ENCODE peak calls at places on chromosomes 12 and 14, in six cellular contexts. J is GM23248, L is SK-N-SH, V is GM23338, M is HCT116, Z is PC-3. P is an unnamed sample.

GRCh38 chr14:64060648-64061096 is 207.9 kb downstream of the SYNE2 start:
- DNase-seq in J (peak; percentile 11), L (no peak), V (peak; percentile 95), M (peak; percentile 29), Z (peak; percentile 69), P (no peak)

GRCh38 chr14:92692822-92693226 is 55.6 kb downstream of the LGMN start:
- DNase-seq in J (peak; percentile 20), L (peak; percentile 61), V (no peak), M (no peak), Z (peak; percentile 60), P (no peak)

GRCh38 chr12:108831309-108831991 is 25.9 kb downstream of the SSH1 start:
- DNase-seq in J (no peak), L (no peak), V (no peak), M (no peak), Z (no peak), P (no peak)

GRCh38 chr12:103326190-103326589 is 169.6 kb downstream of the C12orf42 start:
- DNase-seq in J (peak; percentile 2), L (peak; percentile 27), V (peak; percentile 78), M (peak; percentile 18), Z (peak; percentile 55), P (no peak)

GRCh38 chr12:102063066-102063465 is 1.3 kb upstream of the WASHC3 start:
- DNase-seq in J (no peak), L (no peak), V (peak; percentile 42), M (peak; percentile 47), Z (peak; percentile 22), P (peak; percentile 72)

GRCh38 chr14:75501080-75501479 is 21.2 kb upstream of the BATF start:
- DNase-seq in J (no peak), L (no peak), V (no peak), M (no peak), Z (no peak), P (no peak)

GRCh38 chr12:63292476-63293228 is 141.7 kb upstream of the AVPR1A start:
- DNase-seq in J (no peak), L (no peak), V (no peak), M (no peak), Z (no peak), P (no peak)

GRCh38 chr12:96208801-96209534 is 14.8 kb downstream of the ELK3 start:
- DNase-seq in J (no peak), L (no peak), V (no peak), M (no peak), Z (no peak), P (no peak)

GRCh38 chr12:91182664-91183455 is at the start of gene DCN:
- DNase-seq in J (peak; percentile 64), L (no peak), V (no peak), M (no peak), Z (no peak), P (no peak)

GRCh38 chr12:104177663-104178501 is 37.7 kb upstream of the TXNRD1 start:
- DNase-seq in J (peak; percentile 97), L (peak; percentile 27), V (no peak), M (peak; percentile 33), Z (peak; percentile 85), P (peak; percentile 73)

GRCh38 chr12:19066471-19067001 is 63.0 kb upstream of the PLEKHA5 start:
- DNase-seq in J (no peak), L (no peak), V (no peak), M (no peak), Z (no peak), P (no peak)

GRCh38 chr14:34227834-34228662 is 234.0 kb downstream of the SPTSSA start:
- DNase-seq in J (peak; percentile 83), L (peak; percentile 81), V (peak; percentile 87), M (peak; percentile 37), Z (peak; percentile 81), P (no peak)

GRCh38 chr12:124126950-124127349 is 153.9 kb downstream of the ZNF664 start:
- DNase-seq in J (no peak), L (no peak), V (no peak), M (no peak), Z (no peak), P (no peak)

GRCh38 chr14:100058777-100059432 is 6.3 kb upstream of the EVL start:
- DNase-seq in J (no peak), L (no peak), V (no peak), M (no peak), Z (no peak), P (no peak)

GRCh38 chr14:100059433-100059781 is 5.8 kb upstream of the EVL start:
- DNase-seq in J (no peak), L (no peak), V (no peak), M (no peak), Z (peak; percentile 94), P (peak; percentile 88)

GRCh38 chr14:100054553-100055075 is 10.6 kb upstream of the EVL start:
- DNase-seq in J (no peak), L (no peak), V (no peak), M (no peak), Z (no peak), P (no peak)

GRCh38 chr14:100056964-100057817 is 8.0 kb upstream of the EVL start:
- DNase-seq in J (peak; percentile 36), L (no peak), V (peak; percentile 46), M (no peak), Z (peak; percentile 51), P (no peak)

GRCh38 chr14:100056431-100056830 is 8.8 kb upstream of the EVL start:
- DNase-seq in J (no peak), L (no peak), V (no peak), M (no peak), Z (no peak), P (no peak)
- H3K79me2 ChIP-seq in J (peaks cover 68% of the 10 kb centered on the region), L (peaks cover 3% of the 10 kb centered on the region), V (no peaks in the 10 kb centered on the region), M (no peaks in the 10 kb centered on the region), Z (no peaks in the 10 kb centered on the region), P (no peaks in the 10 kb centered on the region)

DNA sequence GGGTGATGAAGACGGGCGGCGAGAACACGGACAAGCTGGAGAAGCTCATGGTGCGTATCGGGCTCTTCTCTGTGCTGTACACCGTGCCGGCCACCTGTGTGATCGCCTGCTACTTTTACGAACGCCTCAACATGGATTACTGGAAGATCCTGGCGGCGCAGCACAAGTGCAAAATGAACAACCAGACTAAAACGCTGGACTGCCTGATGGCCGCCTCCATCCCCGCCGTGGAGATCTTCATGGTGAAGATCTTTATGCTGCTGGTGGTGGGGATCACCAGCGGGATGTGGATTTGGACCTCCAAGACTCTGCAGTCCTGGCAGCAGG is 1.9 kb downstream of the FZD10 start:
- DNase-seq in J (no peak), L (no peak), V (no peak), M (no peak), Z (no peak), P (no peak)
- H3K4me2 ChIP-seq in J (no peak overlapping the region), L (no peak overlapping the region), V (peak overlapping the region; percentile 67), M (no peak overlapping the region), Z (no peak overlapping the region), P (no peak overlapping the region)

GRCh38 chr12:10511756-10512355 is 6.2 kb downstream of the EIF2S3B start:
- DNase-seq in J (peak; percentile 2), L (no peak), V (no peak), M (no peak), Z (no peak), P (no peak)
- H3K9me2 ChIP-seq in J (no peaks in the 10 kb centered on the region), L (no peaks in the 10 kb centered on the region), V (no peaks in the 10 kb centered on the region), M (no peaks in the 10 kb centered on the region), Z (no peaks in the 10 kb centered on the region), P (no peaks in the 10 kb centered on the region)

GRCh38 chr14:45083979-45084722 is at the start of gene PRPF39:
- DNase-seq in J (peak; percentile 98), L (peak; percentile 93), V (peak; percentile 96), M (peak; percentile 77), Z (peak; percentile 97), P (peak; percentile 81)
- H3K79me2 ChIP-seq in J (peaks cover 52% of the 10 kb centered on the region), L (peaks cover 51% of the 10 kb centered on the region), V (peaks cover 52% of the 10 kb centered on the region), M (peaks cover 53% of the 10 kb centered on the region), Z (peaks cover 52% of the 10 kb centered on the region), P (peaks cover 52% of the 10 kb centered on the region)

GRCh38 chr14:20365928-20366327 is 22.5 kb downstream of the PARP2 start:
- DNase-seq in J (no peak), L (no peak), V (no peak), M (no peak), Z (no peak), P (no peak)
- H3K4me2 ChIP-seq in J (no peak overlapping the region), L (no peak overlapping the region), V (no peak overlapping the region), M (no peak overlapping the region), Z (no peak overlapping the region), P (no peak overlapping the region)

DNA sequence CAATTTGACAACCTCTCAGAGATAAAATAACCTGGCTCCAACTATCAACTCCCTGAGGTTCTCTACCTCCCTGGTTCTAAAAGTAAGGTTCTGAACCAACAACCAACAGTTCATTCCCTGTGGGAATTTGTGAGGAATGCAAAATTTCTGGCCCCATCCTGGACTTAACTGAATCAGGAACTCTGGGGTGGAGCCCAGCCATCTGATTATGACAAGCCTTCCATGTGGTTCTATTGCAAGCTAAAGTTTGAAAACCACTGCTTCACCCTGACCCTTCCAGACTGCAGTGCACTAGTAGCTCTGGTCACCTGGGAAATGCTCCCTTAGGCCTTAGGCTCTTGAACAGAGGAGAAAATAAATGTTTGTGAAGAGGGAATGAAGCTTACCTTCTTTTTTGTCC is 38.9 kb upstream of the DDHD1 start:
- DNase-seq in J (peak; percentile 30), L (no peak), V (no peak), M (no peak), Z (no peak), P (no peak)
- H3K9me2 ChIP-seq in J (no peaks in the 10 kb centered on the region), L (no peaks in the 10 kb centered on the region), V (peaks cover 6% of the 10 kb centered on the region), M (no peaks in the 10 kb centered on the region), Z (no peaks in the 10 kb centered on the region), P (no peaks in the 10 kb centered on the region)

GRCh38 chr12:100279159-100279558 is 12.2 kb downstream of the SCYL2 start:
- DNase-seq in J (no peak), L (no peak), V (peak; percentile 34), M (no peak), Z (no peak), P (no peak)
- H3K79me2 ChIP-seq in J (peaks cover 99% of the 10 kb centered on the region), L (peaks cover 86% of the 10 kb centered on the region), V (peaks cover 91% of the 10 kb centered on the region), M (peaks cover 69% of the 10 kb centered on the region), Z (peaks cover 58% of the 10 kb centered on the region), P (peaks cover 73% of the 10 kb centered on the region)

GRCh38 chr12:131002271-131002670 is 48.6 kb downstream of the ADGRD1 start:
- DNase-seq in J (no peak), L (no peak), V (no peak), M (no peak), Z (no peak), P (no peak)
- H3K4me2 ChIP-seq in J (no peak overlapping the region), L (no peak overlapping the region), V (no peak overlapping the region), M (no peak overlapping the region), Z (no peak overlapping the region), P (no peak overlapping the region)

GRCh38 chr14:97655169-97655948 is 858.2 kb downstream of the VRK1 start:
- DNase-seq in J (no peak), L (no peak), V (peak; percentile 67), M (no peak), Z (peak; percentile 25), P (no peak)
- H3K9me2 ChIP-seq in J (no peaks in the 10 kb centered on the region), L (no peaks in the 10 kb centered on the region), V (peaks cover 11% of the 10 kb centered on the region), M (no peaks in the 10 kb centered on the region), Z (no peaks in the 10 kb centered on the region), P (no peaks in the 10 kb centered on the region)

GRCh38 chr12:79835377-79835843 is 99.5 kb downstream of the PPP1R12A start:
- DNase-seq in J (no peak), L (no peak), V (no peak), M (no peak), Z (no peak), P (no peak)

GRCh38 chr12:79834712-79835376 is 100.1 kb downstream of the PPP1R12A start:
- DNase-seq in J (no peak), L (no peak), V (no peak), M (no peak), Z (no peak), P (no peak)

GRCh38 chr12:79826267-79827128 is 108.4 kb downstream of the PPP1R12A start:
- DNase-seq in J (no peak), L (no peak), V (no peak), M (no peak), Z (peak; percentile 12), P (no peak)

GRCh38 chr12:79827484-79827883 is 107.4 kb downstream of the PPP1R12A start:
- DNase-seq in J (no peak), L (no peak), V (no peak), M (no peak), Z (no peak), P (no peak)

GRCh38 chr12:79830425-79830824 is 104.5 kb downstream of the PPP1R12A start:
- DNase-seq in J (no peak), L (no peak), V (no peak), M (no peak), Z (no peak), P (no peak)
- H3K79me2 ChIP-seq in J (peaks cover 100% of the 10 kb centered on the region), L (peaks cover 92% of the 10 kb centered on the region), V (peaks cover 10% of the 10 kb centered on the region), M (peaks cover 4% of the 10 kb centered on the region), Z (peaks cover 8% of the 10 kb centered on the region), P (peaks cover 3% of the 10 kb centered on the region)